ENCODE peak calls at places on chromosomes 1 and 21, in eight cellular contexts. M is left ventricle myocardium inferior; T is CD8-positive, alpha-beta memory T cell; Y is breast epithelium; V is upper lobe of right lung; A is MM.1S; F is naive thymus-derived CD4-positive, alpha-beta T cell; X is adrenal gland. H is an unnamed sample. For H3K4me1, the result is how much of the 10 kb centered on the place peaks cover.

GRCh38 chr1:218527737-218528136 is 182.6 kb downstream of the TGFB2 start:
- DNase-seq in M (no peak), T (no peak), Y (no peak), V (no peak), A (no peak), F (no peak), X (no peak), H (no peak)

GRCh38 chr21:45335151-45335760 is 47.6 kb upstream of the POFUT2 start:
- DNase-seq in M (peak), T (peak), Y (no peak), V (no peak), A (no peak), F (no peak), X (no peak), H (no peak)

GRCh38 chr1:63917571-63918394 is 144.0 kb downstream of the ROR1 start:
- DNase-seq in M (no peak), T (no peak), Y (no peak), V (no peak), A (peak), F (no peak), X (no peak), H (no peak)

GRCh38 chr1:37945743-37946702 is 830 bp downstream of the INPP5B start:
- DNase-seq in M (peak), T (no peak), Y (no peak), V (peak), A (no peak), F (no peak), X (peak), H (peak)

GRCh38 chr1:18536356-18536755 is 55.6 kb downstream of the KLHDC7A start:
- DNase-seq in M (no peak), T (no peak), Y (no peak), V (no peak), A (no peak), F (no peak), X (no peak), H (peak)

GRCh38 chr1:212609701-212610574 is 1.4 kb downstream of the ATF3 start:
- DNase-seq in M (no peak), T (no peak), Y (no peak), V (no peak), A (no peak), F (no peak), X (no peak), H (no peak)

GRCh38 chr1:98702976-98703375 is 41.5 kb downstream of the SNX7 start:
- DNase-seq in M (no peak), T (no peak), Y (no peak), V (no peak), A (no peak), F (no peak), X (no peak), H (no peak)

GRCh38 chr1:160834945-160835565 is 27.6 kb downstream of the CD244 start:
- DNase-seq in M (no peak), T (no peak), Y (no peak), V (no peak), A (peak), F (peak), X (peak), H (no peak)

GRCh38 chr1:57551476-57551875 is 127.6 kb upstream of the DAB1 start:
- DNase-seq in M (no peak), T (no peak), Y (no peak), V (no peak), A (no peak), F (no peak), X (no peak), H (no peak)

GRCh38 chr1:116474921-116475849 is 95.6 kb downstream of the CD58 start:
- DNase-seq in M (peak), T (no peak), Y (no peak), V (no peak), A (no peak), F (no peak), X (no peak), H (peak)

GRCh38 chr1:71859806-71860205 is 422.5 kb downstream of the NEGR1 start:
- DNase-seq in M (no peak), T (no peak), Y (no peak), V (no peak), A (no peak), F (no peak), X (no peak), H (no peak)

GRCh38 chr1:21337010-21337437 is 46.8 kb upstream of the ECE1 start:
- DNase-seq in M (no peak), T (no peak), Y (no peak), V (no peak), A (no peak), F (no peak), X (peak), H (no peak)

GRCh38 chr1:201116091-201116490 is 3.9 kb upstream of the CACNA1S start:
- DNase-seq in M (no peak), T (no peak), Y (no peak), V (no peak), A (no peak), F (no peak), X (no peak), H (no peak)

GRCh38 chr1:110477445-110477957 is 26.6 kb downstream of the PROK1 start:
- DNase-seq in M (no peak), T (no peak), Y (no peak), V (no peak), A (no peak), F (no peak), X (peak), H (no peak)

GRCh38 chr21:18522181-18522771 is 118.7 kb upstream of the TMPRSS15 start:
- DNase-seq in M (no peak), T (no peak), Y (no peak), V (no peak), A (peak), F (no peak), X (no peak), H (no peak)

GRCh38 chr1:11302366-11302765 is 29.4 kb downstream of the UBIAD1 start:
- DNase-seq in M (no peak), T (no peak), Y (no peak), V (no peak), A (no peak), F (no peak), X (no peak), H (no peak)

GRCh38 chr1:234781241-234782056 is 171.5 kb upstream of the IRF2BP2 start:
- DNase-seq in M (no peak), T (no peak), Y (no peak), V (no peak), A (no peak), F (no peak), X (peak), H (no peak)

GRCh38 chr21:38984568-38984967 is 178.8 kb downstream of the ETS2 start:
- DNase-seq in M (no peak), T (no peak), Y (no peak), V (no peak), A (no peak), F (no peak), X (no peak), H (no peak)

GRCh38 chr1:199931666-199932377 is 95.7 kb upstream of the NR5A2 start:
- DNase-seq in M (no peak), T (no peak), Y (no peak), V (no peak), A (no peak), F (peak), X (peak), H (no peak)

GRCh38 chr1:29186252-29186651 is 4.6 kb upstream of the SRSF4 start:
- DNase-seq in M (no peak), T (no peak), Y (no peak), V (no peak), A (no peak), F (no peak), X (no peak), H (no peak)

GRCh38 chr1:203556047-203556851 is 62.3 kb downstream of the OPTC start:
- DNase-seq in M (peak), T (no peak), Y (no peak), V (no peak), A (no peak), F (no peak), X (peak), H (peak)

GRCh38 chr1:108559215-108560142 is at the start of gene EEIG2:
- DNase-seq in M (peak), T (peak), Y (peak), V (peak), A (peak), F (peak), X (peak), H (peak)

GRCh38 chr1:59971464-59971911 is 44.9 kb upstream of the CYP2J2 start:
- DNase-seq in M (peak), T (peak), Y (peak), V (peak), A (peak), F (peak), X (peak), H (peak)

GRCh38 chr1:100304227-100304626 is 38.2 kb downstream of the RTCA start:
- DNase-seq in M (no peak), T (no peak), Y (no peak), V (no peak), A (no peak), F (no peak), X (no peak), H (no peak)

GRCh38 chr1:245771521-245772281 is 616.9 kb downstream of the KIF26B start:
- DNase-seq in M (no peak), T (no peak), Y (no peak), V (no peak), A (no peak), F (no peak), X (peak), H (no peak)

GRCh38 chr1:245773344-245773743 is 618.6 kb downstream of the KIF26B start:
- DNase-seq in M (no peak), T (no peak), Y (no peak), V (no peak), A (no peak), F (no peak), X (no peak), H (no peak)

GRCh38 chr1:245770191-245770590 is 615.4 kb downstream of the KIF26B start:
- DNase-seq in M (no peak), T (no peak), Y (no peak), V (no peak), A (no peak), F (no peak), X (no peak), H (no peak)

GRCh38 chr1:245772325-245772724 is 617.5 kb downstream of the KIF26B start:
- DNase-seq in M (no peak), T (no peak), Y (no peak), V (no peak), A (no peak), F (no peak), X (no peak), H (no peak)

DNA sequence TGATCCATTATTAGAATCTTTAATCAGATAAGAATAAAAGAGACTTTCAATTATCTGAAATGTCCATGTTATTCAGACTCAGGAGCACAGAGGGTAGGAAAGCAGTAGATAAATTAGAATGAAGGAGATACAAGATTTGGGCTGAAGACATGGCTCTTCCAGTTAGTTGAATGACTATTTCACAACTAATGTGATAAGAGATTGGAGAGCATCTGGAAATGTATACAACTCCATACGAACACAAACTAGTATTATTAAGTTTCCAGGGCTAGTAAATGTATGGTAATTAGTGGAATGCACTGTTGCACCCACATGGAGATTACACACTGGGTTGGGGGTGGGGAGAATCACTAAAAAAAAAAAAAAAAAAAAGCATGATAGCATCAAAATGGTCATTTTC is 618.0 kb downstream of the KIF26B start:
- DNase-seq in M (no peak), T (no peak), Y (no peak), V (no peak), A (no peak), F (no peak), X (no peak), H (no peak)
- H3K4me3 ChIP-seq in M (no peak), T (no peak), Y (no peak), V (no peak), A (no peak), F (no peak), X (no peak), H (no peak)

GRCh38 chr1:36888811-36889477 is 145.4 kb downstream of the GRIK3 start:
- DNase-seq in M (no peak), T (no peak), Y (no peak), V (no peak), A (no peak), F (no peak), X (no peak), H (no peak)
- H3K4me1 ChIP-seq in M (under half), T (under half), Y (under half), V (under half), A (under half), F (under half), X (under half), H (under half)

GRCh38 chr1:163267962-163268361 is 53.8 kb upstream of the NUF2 start:
- DNase-seq in M (no peak), T (no peak), Y (no peak), V (no peak), A (no peak), F (no peak), X (no peak), H (no peak)
- H3K4me3 ChIP-seq in M (no peak), T (no peak), Y (no peak), V (no peak), A (no peak), F (no peak), X (no peak), H (no peak)

GRCh38 chr1:153565529-153566374 is at the start of gene S100A2:
- DNase-seq in M (no peak), T (peak), Y (no peak), V (peak), A (no peak), F (no peak), X (peak), H (peak)
- H3K4me1 ChIP-seq in M (under half), T (under half), Y (under half), V (under half), A (under half), F (under half), X (under half), H (under half)

GRCh38 chr1:97077221-97077620 is 355.6 kb downstream of the PTBP2 start:
- DNase-seq in M (no peak), T (no peak), Y (no peak), V (no peak), A (no peak), F (no peak), X (no peak), H (no peak)

GRCh38 chr1:97073169-97073568 is 351.6 kb downstream of the PTBP2 start:
- DNase-seq in M (no peak), T (no peak), Y (no peak), V (no peak), A (no peak), F (no peak), X (no peak), H (no peak)

GRCh38 chr1:97074771-97075170 is 353.2 kb downstream of the PTBP2 start:
- DNase-seq in M (no peak), T (no peak), Y (no peak), V (no peak), A (no peak), F (no peak), X (no peak), H (no peak)

GRCh38 chr1:97071163-97071562 is 349.6 kb downstream of the PTBP2 start:
- DNase-seq in M (no peak), T (no peak), Y (no peak), V (no peak), A (no peak), F (no peak), X (no peak), H (no peak)

GRCh38 chr1:97073936-97074335 is 352.4 kb downstream of the PTBP2 start:
- DNase-seq in M (no peak), T (no peak), Y (no peak), V (no peak), A (no peak), F (no peak), X (no peak), H (no peak)
- H3K4me3 ChIP-seq in M (no peak), T (no peak), Y (no peak), V (no peak), A (no peak), F (no peak), X (no peak), H (no peak)

GRCh38 chr1:147245129-147245528 is 2.6 kb downstream of the CHD1L start:
- DNase-seq in M (no peak), T (no peak), Y (no peak), V (no peak), A (no peak), F (no peak), X (no peak), H (no peak)

GRCh38 chr1:147245586-147246021 is 3.1 kb downstream of the CHD1L start:
- DNase-seq in M (no peak), T (no peak), Y (no peak), V (no peak), A (no peak), F (no peak), X (no peak), H (no peak)

GRCh38 chr1:147246044-147246690 is 3.7 kb downstream of the CHD1L start:
- DNase-seq in M (no peak), T (no peak), Y (no peak), V (no peak), A (no peak), F (no peak), X (no peak), H (no peak)

GRCh38 chr1:147246910-147247655 is 4.6 kb downstream of the CHD1L start:
- DNase-seq in M (no peak), T (no peak), Y (no peak), V (no peak), A (peak), F (no peak), X (no peak), H (no peak)

GRCh38 chr1:147247656-147248238 is 5.3 kb downstream of the CHD1L start:
- DNase-seq in M (no peak), T (no peak), Y (no peak), V (no peak), A (no peak), F (no peak), X (no peak), H (no peak)
- H3K4me1 ChIP-seq in M (under half), T (under half), Y (under half), V (under half), A (under half), F (under half), X (under half), H (under half)

H was measured in heart left ventricle.